ENCODE peak calls at places on chromosomes 4 and X, in six cellular contexts. L, G, U, R, Z and I are unnamed samples.

GRCh38 chrX:103415068-103415467 is 38.7 kb downstream of the BEX3 start:
- DNase-seq in Z (no peak), L (no peak), U (no peak), G (no peak), R (no peak), I (no peak)

GRCh38 chrX:101602077-101602476 is 15.7 kb downstream of the ARMCX6 start:
- DNase-seq in Z (no peak), U (no peak), R (peak; percentile 10), L (no peak), G (no peak), I (no peak)

GRCh38 chr4:65083076-65083475 is 587.2 kb downstream of the EPHA5 start:
- DNase-seq in U (no peak), R (no peak), L (no peak), Z (no peak), G (no peak), I (no peak)

GRCh38 chr4:68175562-68176155 is 46.0 kb upstream of the TMPRSS11F start:
- DNase-seq in L (peak; percentile 25), G (no peak), U (no peak), Z (peak; percentile 70), R (peak; percentile 43), I (no peak)

GRCh38 chr4:834368-835147 is 8.6 kb upstream of the CPLX1 start:
- DNase-seq in R (no peak), L (peak; percentile 17), U (no peak), G (no peak), Z (no peak), I (peak; percentile 11)

GRCh38 chr4:128861856-128862518 is 52.5 kb downstream of the JADE1 start:
- DNase-seq in Z (no peak), L (no peak), U (no peak), R (no peak), G (peak; percentile 44), I (peak; percentile 76)

GRCh38 chrX:24426921-24427746 is 38.0 kb upstream of the PDK3 start:
- DNase-seq in U (no peak), Z (peak; percentile 1), G (no peak), R (no peak), L (no peak), I (no peak)

GRCh38 chr4:135050086-135050717 is 848.6 kb upstream of the PABPC4L start:
- DNase-seq in Z (no peak), G (no peak), L (no peak), R (no peak), U (no peak), I (no peak)

GRCh38 chr4:48483777-48484493 is 792 bp downstream of the SLC10A4 start:
- DNase-seq in G (peak; percentile 50), Z (no peak), R (no peak), U (no peak), L (peak; percentile 23), I (no peak)

GRCh38 chrX:105882581-105883275 is 60.4 kb downstream of the NRK start:
- DNase-seq in G (no peak), Z (peak; percentile 47), L (no peak), R (no peak), U (no peak), I (no peak)

GRCh38 chr4:7929530-7929951 is 10.1 kb downstream of the AFAP1 start:
- DNase-seq in R (no peak), L (no peak), Z (peak; percentile 58), U (no peak), G (peak; percentile 61), I (no peak)

GRCh38 chr4:38190717-38191178 is 230.6 kb downstream of the PTTG2 start:
- DNase-seq in Z (peak; percentile 74), G (peak; percentile 65), U (no peak), R (peak; percentile 90), L (no peak), I (no peak)

GRCh38 chr4:147994491-147995385 is 262.9 kb downstream of the ARHGAP10 start:
- DNase-seq in U (no peak), Z (no peak), L (no peak), R (no peak), G (no peak), I (no peak)

GRCh38 chrX:121000589-121000988 is 15.0 kb upstream of the CT47A1 start:
- DNase-seq in L (no peak), Z (peak; percentile 4), G (no peak), U (no peak), R (peak; percentile 8), I (no peak)

GRCh38 chr4:151276787-151277557 is at the start of gene PRSS48:
- DNase-seq in Z (peak; percentile 48), U (peak; percentile 7), R (peak; percentile 60), L (peak; percentile 75), G (peak; percentile 79), I (peak; percentile 62)